ENCODE peak calls at places on chromosomes 6 and 20, in nine cellular contexts. One of them, this sample, is unnamed.

GRCh38 chr20:4052554-4052953 is 37.2 kb upstream of the RNF24 start:
- DNase-seq in IMR-90: no peak
- DNase-seq in AG04450: no peak
- DNase-seq in GM23248: no peak
- DNase-seq in astrocyte of the spinal cord: no peak
- DNase-seq in endodermal cell: peak
- DNase-seq in mesendoderm: no peak
- DNase-seq in HCT116: no peak
- DNase-seq in ovary: no peak
- DNase-seq in this sample: no peak

GRCh38 chr6:43781941-43782704 is 12.1 kb downstream of the VEGFA start:
- DNase-seq in IMR-90: no peak
- DNase-seq in AG04450: no peak
- DNase-seq in GM23248: no peak
- DNase-seq in astrocyte of the spinal cord: no peak
- DNase-seq in endodermal cell: no peak
- DNase-seq in mesendoderm: no peak
- DNase-seq in HCT116: no peak
- DNase-seq in ovary: no peak
- DNase-seq in this sample: no peak

GRCh38 chr20:19971121-19971520 is 46.0 kb upstream of the NAA20 start:
- DNase-seq in IMR-90: no peak
- DNase-seq in AG04450: no peak
- DNase-seq in GM23248: no peak
- DNase-seq in astrocyte of the spinal cord: no peak
- DNase-seq in endodermal cell: no peak
- DNase-seq in mesendoderm: no peak
- DNase-seq in HCT116: no peak
- DNase-seq in ovary: no peak
- DNase-seq in this sample: no peak

GRCh38 chr6:105932440-105932839 is 153.7 kb upstream of the PRDM1 start:
- DNase-seq in IMR-90: peak
- DNase-seq in AG04450: peak
- DNase-seq in GM23248: peak
- DNase-seq in astrocyte of the spinal cord: no peak
- DNase-seq in endodermal cell: no peak
- DNase-seq in mesendoderm: no peak
- DNase-seq in HCT116: no peak
- DNase-seq in ovary: no peak
- DNase-seq in this sample: no peak

GRCh38 chr20:63322146-63322922 is 29.3 kb downstream of the COL20A1 start:
- DNase-seq in IMR-90: no peak
- DNase-seq in AG04450: no peak
- DNase-seq in GM23248: no peak
- DNase-seq in astrocyte of the spinal cord: no peak
- DNase-seq in endodermal cell: no peak
- DNase-seq in mesendoderm: no peak
- DNase-seq in HCT116: no peak
- DNase-seq in ovary: peak
- DNase-seq in this sample: no peak

GRCh38 chr6:36368921-36369880 is 18.3 kb downstream of the ETV7 start:
- DNase-seq in IMR-90: peak
- DNase-seq in AG04450: peak
- DNase-seq in GM23248: peak
- DNase-seq in astrocyte of the spinal cord: peak
- DNase-seq in endodermal cell: peak
- DNase-seq in mesendoderm: peak
- DNase-seq in HCT116: no peak
- DNase-seq in ovary: no peak
- DNase-seq in this sample: no peak

GRCh38 chr6:136466789-136467585 is 83.2 kb downstream of the MAP7 start:
- DNase-seq in IMR-90: no peak
- DNase-seq in AG04450: no peak
- DNase-seq in GM23248: no peak
- DNase-seq in astrocyte of the spinal cord: no peak
- DNase-seq in endodermal cell: no peak
- DNase-seq in mesendoderm: peak
- DNase-seq in HCT116: no peak
- DNase-seq in ovary: no peak
- DNase-seq in this sample: no peak

GRCh38 chr6:29661071-29661470 is 4.2 kb downstream of the MOG start:
- DNase-seq in IMR-90: no peak
- DNase-seq in AG04450: no peak
- DNase-seq in GM23248: no peak
- DNase-seq in astrocyte of the spinal cord: no peak
- DNase-seq in endodermal cell: no peak
- DNase-seq in mesendoderm: peak
- DNase-seq in HCT116: no peak
- DNase-seq in ovary: no peak
- DNase-seq in this sample: no peak

GRCh38 chr6:50819906-50820589 is 1.4 kb downstream of the TFAP2B start:
- DNase-seq in IMR-90: no peak
- DNase-seq in AG04450: no peak
- DNase-seq in GM23248: peak
- DNase-seq in astrocyte of the spinal cord: no peak
- DNase-seq in endodermal cell: peak
- DNase-seq in mesendoderm: no peak
- DNase-seq in HCT116: no peak
- DNase-seq in ovary: no peak
- DNase-seq in this sample: no peak

GRCh38 chr20:51581571-51581970 is 39.1 kb upstream of the NFATC2 start:
- DNase-seq in IMR-90: no peak
- DNase-seq in AG04450: no peak
- DNase-seq in GM23248: no peak
- DNase-seq in astrocyte of the spinal cord: no peak
- DNase-seq in endodermal cell: no peak
- DNase-seq in mesendoderm: no peak
- DNase-seq in HCT116: no peak
- DNase-seq in ovary: no peak
- DNase-seq in this sample: no peak

GRCh38 chr6:156713548-156713947 is 63.6 kb upstream of the ARID1B start:
- DNase-seq in IMR-90: no peak
- DNase-seq in AG04450: no peak
- DNase-seq in GM23248: no peak
- DNase-seq in astrocyte of the spinal cord: no peak
- DNase-seq in endodermal cell: no peak
- DNase-seq in mesendoderm: no peak
- DNase-seq in HCT116: no peak
- DNase-seq in ovary: no peak
- DNase-seq in this sample: no peak

GRCh38 chr6:53464483-53464882 is 80.4 kb downstream of the GCLC start:
- DNase-seq in IMR-90: no peak
- DNase-seq in AG04450: no peak
- DNase-seq in GM23248: no peak
- DNase-seq in astrocyte of the spinal cord: no peak
- DNase-seq in endodermal cell: no peak
- DNase-seq in mesendoderm: no peak
- DNase-seq in HCT116: no peak
- DNase-seq in ovary: no peak
- DNase-seq in this sample: no peak

GRCh38 chr20:8616792-8617191 is 452.1 kb upstream of the PLCB4 start:
- DNase-seq in IMR-90: peak
- DNase-seq in AG04450: no peak
- DNase-seq in GM23248: peak
- DNase-seq in astrocyte of the spinal cord: peak
- DNase-seq in endodermal cell: no peak
- DNase-seq in mesendoderm: no peak
- DNase-seq in HCT116: no peak
- DNase-seq in ovary: no peak
- DNase-seq in this sample: no peak

GRCh38 chr20:8360035-8360434 is 228.0 kb downstream of the PLCB1 start:
- DNase-seq in IMR-90: no peak
- DNase-seq in AG04450: no peak
- DNase-seq in GM23248: no peak
- DNase-seq in astrocyte of the spinal cord: no peak
- DNase-seq in endodermal cell: peak
- DNase-seq in mesendoderm: peak
- DNase-seq in HCT116: no peak
- DNase-seq in ovary: no peak
- DNase-seq in this sample: no peak

GRCh38 chr6:10250655-10251220 is 164.1 kb downstream of the TFAP2A start:
- DNase-seq in IMR-90: no peak
- DNase-seq in AG04450: no peak
- DNase-seq in GM23248: no peak
- DNase-seq in astrocyte of the spinal cord: no peak
- DNase-seq in endodermal cell: peak
- DNase-seq in mesendoderm: peak
- DNase-seq in HCT116: no peak
- DNase-seq in ovary: no peak
- DNase-seq in this sample: no peak

GRCh38 chr20:64239449-64240242 is 15.9 kb upstream of the PCMTD2 start:
- DNase-seq in IMR-90: no peak
- DNase-seq in AG04450: no peak
- DNase-seq in GM23248: no peak
- DNase-seq in astrocyte of the spinal cord: no peak
- DNase-seq in endodermal cell: no peak
- DNase-seq in mesendoderm: no peak
- DNase-seq in HCT116: no peak
- DNase-seq in ovary: no peak
- DNase-seq in this sample: no peak

GRCh38 chr6:39037082-39037487 is 11.5 kb upstream of the GLP1R start:
- DNase-seq in IMR-90: no peak
- DNase-seq in AG04450: no peak
- DNase-seq in GM23248: no peak
- DNase-seq in astrocyte of the spinal cord: no peak
- DNase-seq in endodermal cell: no peak
- DNase-seq in mesendoderm: peak
- DNase-seq in HCT116: no peak
- DNase-seq in ovary: no peak
- DNase-seq in this sample: no peak

GRCh38 chr6:43226192-43226851 is 3.0 kb downstream of the DNPH1 start:
- DNase-seq in IMR-90: no peak
- DNase-seq in AG04450: no peak
- DNase-seq in GM23248: no peak
- DNase-seq in astrocyte of the spinal cord: no peak
- DNase-seq in endodermal cell: no peak
- DNase-seq in mesendoderm: no peak
- DNase-seq in HCT116: no peak
- DNase-seq in ovary: no peak
- DNase-seq in this sample: no peak

GRCh38 chr6:13813011-13813410 is 1.3 kb downstream of the MCUR1 start:
- DNase-seq in IMR-90: no peak
- DNase-seq in AG04450: no peak
- DNase-seq in GM23248: peak
- DNase-seq in astrocyte of the spinal cord: no peak
- DNase-seq in endodermal cell: no peak
- DNase-seq in mesendoderm: no peak
- DNase-seq in HCT116: no peak
- DNase-seq in ovary: no peak
- DNase-seq in this sample: no peak
- H3K4me3 ChIP-seq in IMR-90: no peak
- H3K4me3 ChIP-seq in AG04450: peak
- H3K4me3 ChIP-seq in GM23248: peak
- H3K4me3 ChIP-seq in astrocyte of the spinal cord: peak
- H3K4me3 ChIP-seq in endodermal cell: peak
- H3K4me3 ChIP-seq in mesendoderm: no peak
- H3K4me3 ChIP-seq in HCT116: peak
- H3K4me3 ChIP-seq in ovary: peak
- H3K4me3 ChIP-seq in this sample: peak

DNA sequence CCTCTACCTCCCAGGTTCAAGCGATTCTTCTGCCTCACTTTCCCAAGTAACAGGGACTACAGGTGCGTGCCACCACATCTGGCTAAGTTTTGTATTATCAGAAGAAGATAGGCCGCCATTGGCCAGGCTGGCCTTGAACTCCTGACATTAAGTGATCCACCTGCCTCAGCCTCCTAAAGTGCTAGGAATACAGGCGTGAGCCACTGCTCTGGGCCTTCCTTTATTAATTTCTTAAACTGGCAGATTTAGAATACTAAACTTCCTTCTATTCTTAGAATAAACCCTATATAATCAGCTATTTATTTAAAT is 86.6 kb downstream of the HFE start:
- DNase-seq in IMR-90: no peak
- DNase-seq in AG04450: no peak
- DNase-seq in GM23248: no peak
- DNase-seq in astrocyte of the spinal cord: no peak
- DNase-seq in endodermal cell: no peak
- DNase-seq in mesendoderm: no peak
- DNase-seq in HCT116: no peak
- DNase-seq in ovary: no peak
- DNase-seq in this sample: no peak
- H3K4me3 ChIP-seq in IMR-90: no peak
- H3K4me3 ChIP-seq in AG04450: no peak
- H3K4me3 ChIP-seq in GM23248: no peak
- H3K4me3 ChIP-seq in astrocyte of the spinal cord: no peak
- H3K4me3 ChIP-seq in endodermal cell: no peak
- H3K4me3 ChIP-seq in mesendoderm: no peak
- H3K4me3 ChIP-seq in HCT116: peak
- H3K4me3 ChIP-seq in ovary: no peak
- H3K4me3 ChIP-seq in this sample: no peak

GRCh38 chr20:266213-266603 is 8.7 kb downstream of the DEFB132 start:
- DNase-seq in IMR-90: no peak
- DNase-seq in AG04450: no peak
- DNase-seq in GM23248: no peak
- DNase-seq in astrocyte of the spinal cord: no peak
- DNase-seq in endodermal cell: no peak
- DNase-seq in mesendoderm: no peak
- DNase-seq in HCT116: no peak
- DNase-seq in ovary: no peak
- DNase-seq in this sample: no peak

GRCh38 chr20:270517-270916 is 13.0 kb downstream of the DEFB132 start:
- DNase-seq in IMR-90: no peak
- DNase-seq in AG04450: no peak
- DNase-seq in GM23248: no peak
- DNase-seq in astrocyte of the spinal cord: no peak
- DNase-seq in endodermal cell: peak
- DNase-seq in mesendoderm: no peak
- DNase-seq in HCT116: no peak
- DNase-seq in ovary: no peak
- DNase-seq in this sample: no peak

GRCh38 chr20:271069-271468 is 13.5 kb downstream of the DEFB132 start:
- DNase-seq in IMR-90: no peak
- DNase-seq in AG04450: no peak
- DNase-seq in GM23248: no peak
- DNase-seq in astrocyte of the spinal cord: no peak
- DNase-seq in endodermal cell: peak
- DNase-seq in mesendoderm: no peak
- DNase-seq in HCT116: no peak
- DNase-seq in ovary: no peak
- DNase-seq in this sample: no peak

GRCh38 chr20:263701-264100 is 6.2 kb downstream of the DEFB132 start:
- DNase-seq in IMR-90: no peak
- DNase-seq in AG04450: no peak
- DNase-seq in GM23248: no peak
- DNase-seq in astrocyte of the spinal cord: no peak
- DNase-seq in endodermal cell: no peak
- DNase-seq in mesendoderm: no peak
- DNase-seq in HCT116: no peak
- DNase-seq in ovary: no peak
- DNase-seq in this sample: no peak

GRCh38 chr20:266604-267562 is 9.4 kb downstream of the DEFB132 start:
- DNase-seq in IMR-90: peak
- DNase-seq in AG04450: peak
- DNase-seq in GM23248: peak
- DNase-seq in astrocyte of the spinal cord: peak
- DNase-seq in endodermal cell: peak
- DNase-seq in mesendoderm: peak
- DNase-seq in HCT116: peak
- DNase-seq in ovary: peak
- DNase-seq in this sample: peak
- H3K4me3 ChIP-seq in IMR-90: peak
- H3K4me3 ChIP-seq in AG04450: peak
- H3K4me3 ChIP-seq in GM23248: peak
- H3K4me3 ChIP-seq in astrocyte of the spinal cord: peak
- H3K4me3 ChIP-seq in endodermal cell: peak
- H3K4me3 ChIP-seq in mesendoderm: no peak
- H3K4me3 ChIP-seq in HCT116: peak
- H3K4me3 ChIP-seq in ovary: peak
- H3K4me3 ChIP-seq in this sample: peak

GRCh38 chr20:48921883-48922867 is 664 bp downstream of the ARFGEF2 start:
- DNase-seq in IMR-90: peak
- DNase-seq in AG04450: no peak
- DNase-seq in GM23248: peak
- DNase-seq in astrocyte of the spinal cord: peak
- DNase-seq in endodermal cell: no peak
- DNase-seq in mesendoderm: peak
- DNase-seq in HCT116: no peak
- DNase-seq in ovary: no peak
- DNase-seq in this sample: no peak
- H3K4me3 ChIP-seq in IMR-90: peak
- H3K4me3 ChIP-seq in AG04450: peak
- H3K4me3 ChIP-seq in GM23248: peak
- H3K4me3 ChIP-seq in astrocyte of the spinal cord: peak
- H3K4me3 ChIP-seq in endodermal cell: peak
- H3K4me3 ChIP-seq in mesendoderm: peak
- H3K4me3 ChIP-seq in HCT116: peak
- H3K4me3 ChIP-seq in ovary: peak
- H3K4me3 ChIP-seq in this sample: peak

This sample was measured in LNCaP clone FGC.